ENCODE peak calls at places on chromosome 1, in five cellular contexts. K, D, G, Y and J are unnamed samples.

GRCh38 chr1:243982451-243983018 is 68.5 kb upstream of the ZBTB18 start:
- DNase-seq in G (peak; percentile 10), K (no peak), Y (peak; percentile 4), D (no peak), J (no peak)

GRCh38 chr1:169143984-169144383 is 37.5 kb downstream of the ATP1B1 start:
- DNase-seq in D (no peak), G (no peak), Y (no peak), K (no peak), J (no peak)

GRCh38 chr1:223421676-223422075 is 28.5 kb downstream of the CCDC185 start:
- DNase-seq in G (no peak), K (no peak), Y (no peak), D (no peak), J (no peak)

GRCh38 chr1:202122639-202123335 is at the start of gene GPR37L1:
- DNase-seq in G (peak; percentile 66), D (no peak), Y (peak; percentile 49), K (no peak), J (no peak)

GRCh38 chr1:68229927-68230812 is 2.2 kb downstream of the WLS start:
- DNase-seq in Y (peak; percentile 61), D (no peak), K (no peak), G (no peak), J (no peak)

GRCh38 chr1:42423621-42424200 is 32.1 kb downstream of the ZMYND12 start:
- DNase-seq in K (no peak), D (no peak), Y (no peak), G (no peak), J (no peak)

GRCh38 chr1:12196641-12197482 is 30.1 kb downstream of the TNFRSF1B start:
- DNase-seq in D (no peak), Y (no peak), G (no peak), K (peak; percentile 91), J (no peak)

GRCh38 chr1:175649416-175649815 is 94.0 kb downstream of the TNR start:
- DNase-seq in D (no peak), K (no peak), G (no peak), Y (no peak), J (no peak)

GRCh38 chr1:24347159-24347931 is 28.2 kb downstream of the GRHL3 start:
- DNase-seq in D (no peak), K (no peak), Y (no peak), G (no peak), J (no peak)

GRCh38 chr1:32400876-32401631 is 6.8 kb upstream of the BSDC1 start:
- DNase-seq in K (peak; percentile 89), Y (peak; percentile 65), G (peak; percentile 91), D (peak; percentile 69), J (peak; percentile 26)

GRCh38 chr1:219988818-219989217 is 57.5 kb downstream of the EPRS1 start:
- DNase-seq in D (no peak), G (no peak), Y (no peak), K (no peak), J (no peak)

GRCh38 chr1:219990782-219991510 is 55.4 kb downstream of the EPRS1 start:
- DNase-seq in G (peak; percentile 26), K (no peak), D (no peak), Y (peak; percentile 58), J (no peak)

GRCh38 chr1:219985169-219985568 is 56.8 kb upstream of the SLC30A10 start:
- DNase-seq in K (no peak), D (no peak), Y (no peak), G (no peak), J (no peak)

GRCh38 chr1:219988387-219988786 is 57.9 kb downstream of the EPRS1 start:
- DNase-seq in K (no peak), G (no peak), Y (no peak), D (no peak), J (no peak)

GRCh38 chr1:219987325-219987724 is 59.0 kb upstream of the SLC30A10 start:
- DNase-seq in K (no peak), D (no peak), Y (no peak), G (no peak), J (no peak)
- H3K36me3 ChIP-seq in K (peaks cover 5% of the 10 kb centered on the region), D (no peaks in the 10 kb centered on the region), Y (peaks cover 10% of the 10 kb centered on the region), G (peaks cover 90% of the 10 kb centered on the region), J (peaks cover 54% of the 10 kb centered on the region)

GRCh38 chr1:147611587-147611986 is 58.7 kb downstream of the ACP6 start:
- DNase-seq in D (no peak), Y (no peak), K (no peak), G (no peak), J (no peak)
- TF ChIP-seq POLR2AphosphoS5 in D (no peak), Y (no peak), K (no peak), G (no peak), J (no peak)

DNA sequence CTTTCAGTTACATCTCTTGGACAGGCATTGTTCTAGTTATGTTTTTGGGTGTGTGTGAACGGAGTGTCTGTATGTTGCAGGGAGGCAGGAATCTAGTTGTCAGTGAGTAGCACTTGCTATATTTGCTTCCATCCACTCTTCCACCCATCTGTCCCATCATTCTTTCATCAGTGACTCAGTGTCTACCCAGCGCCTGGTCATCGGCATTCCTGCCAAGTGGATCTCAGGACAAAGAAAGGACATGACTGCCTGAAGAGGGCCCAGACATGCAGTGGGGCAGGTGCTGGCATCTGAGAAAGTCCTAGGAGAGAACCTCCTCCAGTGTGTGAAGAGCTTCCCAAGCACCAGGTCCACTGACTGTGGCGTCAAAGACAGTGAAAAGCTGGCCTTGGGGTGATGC is 27.3 kb upstream of the MAGOH start:
- DNase-seq in K (peak; percentile 30), Y (no peak), D (no peak), G (no peak), J (no peak)
- H3K36me3 ChIP-seq in K (no peaks in the 10 kb centered on the region), Y (peaks cover 17% of the 10 kb centered on the region), D (no peaks in the 10 kb centered on the region), G (peaks cover 95% of the 10 kb centered on the region), J (peaks cover 44% of the 10 kb centered on the region)

GRCh38 chr1:14740016-14740415 is 141.5 kb downstream of the KAZN start:
- DNase-seq in D (no peak), Y (no peak), K (no peak), G (no peak), J (no peak)

GRCh38 chr1:14740466-14740865 is 142.0 kb downstream of the KAZN start:
- DNase-seq in D (no peak), Y (no peak), K (no peak), G (no peak), J (no peak)

GRCh38 chr1:14745321-14745720 is 146.8 kb downstream of the KAZN start:
- DNase-seq in D (no peak), Y (no peak), K (no peak), G (no peak), J (no peak)

GRCh38 chr1:14743368-14743767 is 144.9 kb downstream of the KAZN start:
- DNase-seq in K (no peak), D (no peak), Y (no peak), G (no peak), J (no peak)

GRCh38 chr1:14742181-14742980 is 143.9 kb downstream of the KAZN start:
- DNase-seq in K (no peak), D (no peak), G (no peak), Y (no peak), J (no peak)
- TF ChIP-seq POLR2AphosphoS5 in K (no peak), D (no peak), G (no peak), Y (no peak), J (no peak)

DNA sequence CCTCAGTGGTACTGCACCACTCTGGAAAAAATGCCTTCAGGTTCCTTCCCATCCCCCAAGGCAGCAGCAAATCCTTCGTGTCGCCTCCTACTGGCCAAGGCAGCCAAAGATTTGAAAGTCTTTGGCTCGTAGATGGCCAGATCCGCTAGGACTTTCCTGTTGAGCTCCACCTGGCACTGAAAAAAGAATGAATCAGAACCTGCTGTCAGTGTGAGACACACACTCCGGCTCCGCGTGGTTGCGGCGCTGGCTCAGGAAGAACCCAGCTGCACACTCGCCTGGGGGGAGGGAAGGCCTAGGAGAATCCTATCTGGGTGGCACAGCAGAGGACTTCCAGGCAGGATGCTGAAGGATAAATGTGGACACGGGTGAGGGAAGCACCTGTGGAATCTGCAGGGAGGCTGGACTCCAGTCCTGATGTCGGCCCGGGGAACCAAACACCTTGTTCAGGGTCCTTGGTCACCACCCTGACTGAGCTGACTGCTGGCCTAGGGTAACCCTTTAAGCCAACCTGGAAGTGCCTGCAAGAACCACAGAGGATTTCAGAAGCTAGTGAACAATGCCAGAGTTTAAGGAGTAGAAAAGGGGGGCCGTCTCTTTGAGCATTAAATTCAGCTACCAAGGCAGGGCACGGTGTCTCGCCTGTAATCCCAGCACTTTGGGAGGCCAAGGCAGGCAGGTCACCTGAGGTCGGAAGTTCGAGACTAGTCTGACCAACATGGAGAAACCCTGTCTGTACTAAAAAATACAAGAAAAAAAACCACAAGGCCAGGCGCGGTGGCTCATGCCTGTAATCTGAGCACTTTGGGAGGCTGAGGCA is 3.2 kb upstream of the CCNL2 start:
- DNase-seq in D (no peak), K (no peak), G (peak; percentile 60), Y (peak; percentile 62), J (no peak)
- H3K36me3 ChIP-seq in D (no peaks in the 10 kb centered on the region), K (peaks cover 53% of the 10 kb centered on the region), G (peaks cover 78% of the 10 kb centered on the region), Y (peaks cover 9% of the 10 kb centered on the region), J (peaks cover 53% of the 10 kb centered on the region)

GRCh38 chr1:211942583-211942982 is 92.8 kb downstream of the INTS7 start:
- DNase-seq in D (no peak), G (no peak), Y (no peak), K (no peak), J (no peak)

GRCh38 chr1:211944733-211945500 is 90.4 kb downstream of the INTS7 start:
- DNase-seq in K (no peak), Y (no peak), D (peak; percentile 77), G (no peak), J (no peak)

GRCh38 chr1:211935448-211935970 is 99.8 kb downstream of the INTS7 start:
- DNase-seq in D (no peak), G (no peak), Y (no peak), K (no peak), J (no peak)

GRCh38 chr1:211938473-211939080 is 96.8 kb downstream of the INTS7 start:
- DNase-seq in Y (no peak), G (no peak), K (no peak), D (no peak), J (no peak)

DNA sequence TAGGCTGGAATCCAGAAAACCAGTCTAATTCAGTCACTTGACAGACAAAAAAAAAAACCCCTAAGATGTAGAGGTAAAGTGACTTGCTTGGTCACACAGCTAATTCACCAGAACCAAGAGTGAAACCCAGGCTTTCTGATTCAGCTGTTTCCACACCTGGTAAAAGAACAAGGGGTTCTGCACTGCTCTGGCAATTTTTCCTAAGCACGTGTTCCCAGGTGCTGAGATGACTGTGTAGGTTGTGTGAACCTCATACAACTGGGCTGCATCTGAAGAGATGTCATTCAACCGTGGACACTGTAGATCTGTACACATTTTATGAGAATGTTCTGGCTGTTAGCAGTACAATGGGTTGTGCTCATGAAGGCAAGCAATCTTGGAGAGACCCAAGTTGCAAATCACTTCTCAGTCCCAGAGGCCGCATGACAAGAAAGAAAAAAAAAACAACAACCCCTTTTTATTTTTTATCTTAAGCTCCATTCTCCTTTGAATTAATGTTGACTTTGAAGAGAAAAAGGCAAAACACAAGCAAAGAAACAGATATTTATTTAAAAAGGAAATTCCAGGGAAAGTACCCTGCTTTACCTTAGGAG is 95.4 kb downstream of the INTS7 start:
- DNase-seq in Y (no peak), G (no peak), K (no peak), D (no peak), J (no peak)
- TF ChIP-seq POLR2AphosphoS5 in Y (no peak), G (no peak), K (peak; percentile 59), D (no peak), J (no peak)